ENCODE peak calls at places on chromosome 19, in eight cellular contexts. One of them, this sample, is unnamed.

GRCh38 chr19:5403968-5404640 is 51.1 kb upstream of the ZNRF4 start:
- DNase-seq in activated CD4-positive, alpha-beta T cell treated with anti-CD3 and anti-CD28 coated beads, Interleukin-2, amount 10 ng/mL, durations not matched to agents 24 days and 14 days: peak; percentile 91
- DNase-seq in cardiac fibroblast: peak; percentile 89
- DNase-seq in stimulated activated CD8-positive, alpha-beta memory T cell treated with anti-CD3 and anti-CD28 coated beads, Interleukin-2, amount 100 ng/mL, for 1 hour: peak; percentile 19
- DNase-seq in NT2/D1: peak; percentile 93
- DNase-seq in activated naive CD4-positive, alpha-beta T cell treated with anti-CD3 and anti-CD28 coated beads for 36 hours: peak; percentile 84
- DNase-seq in small intestine: peak; percentile 53
- DNase-seq in BJ: peak; percentile 18
- DNase-seq in this sample: peak; percentile 13

GRCh38 chr19:4043410-4043809 is 23.3 kb downstream of the ZBTB7A start:
- DNase-seq in activated CD4-positive, alpha-beta T cell treated with anti-CD3 and anti-CD28 coated beads, Interleukin-2, amount 10 ng/mL, durations not matched to agents 24 days and 14 days: no peak
- DNase-seq in BJ: no peak
- DNase-seq in cardiac fibroblast: no peak
- DNase-seq in activated naive CD4-positive, alpha-beta T cell treated with anti-CD3 and anti-CD28 coated beads for 36 hours: no peak
- DNase-seq in NT2/D1: no peak
- DNase-seq in stimulated activated CD8-positive, alpha-beta memory T cell treated with anti-CD3 and anti-CD28 coated beads, Interleukin-2, amount 100 ng/mL, for 1 hour: no peak
- DNase-seq in small intestine: peak; percentile 64
- DNase-seq in this sample: no peak

GRCh38 chr19:23832717-23833327 is 74.1 kb upstream of the ZNF681 start:
- DNase-seq in BJ: no peak
- DNase-seq in activated naive CD4-positive, alpha-beta T cell treated with anti-CD3 and anti-CD28 coated beads for 36 hours: no peak
- DNase-seq in NT2/D1: no peak
- DNase-seq in cardiac fibroblast: no peak
- DNase-seq in activated CD4-positive, alpha-beta T cell treated with anti-CD3 and anti-CD28 coated beads, Interleukin-2, amount 10 ng/mL, durations not matched to agents 24 days and 14 days: no peak
- DNase-seq in small intestine: no peak
- DNase-seq in stimulated activated CD8-positive, alpha-beta memory T cell treated with anti-CD3 and anti-CD28 coated beads, Interleukin-2, amount 100 ng/mL, for 1 hour: no peak
- DNase-seq in this sample: no peak

GRCh38 chr19:20365146-20365545 is 198.1 kb downstream of the ZNF486 start:
- DNase-seq in BJ: no peak
- DNase-seq in small intestine: no peak
- DNase-seq in stimulated activated CD8-positive, alpha-beta memory T cell treated with anti-CD3 and anti-CD28 coated beads, Interleukin-2, amount 100 ng/mL, for 1 hour: no peak
- DNase-seq in activated CD4-positive, alpha-beta T cell treated with anti-CD3 and anti-CD28 coated beads, Interleukin-2, amount 10 ng/mL, durations not matched to agents 24 days and 14 days: no peak
- DNase-seq in activated naive CD4-positive, alpha-beta T cell treated with anti-CD3 and anti-CD28 coated beads for 36 hours: no peak
- DNase-seq in cardiac fibroblast: no peak
- DNase-seq in NT2/D1: no peak
- DNase-seq in this sample: no peak

GRCh38 chr19:2488942-2489731 is 13.2 kb downstream of the GADD45B start:
- DNase-seq in cardiac fibroblast: peak; percentile 74
- DNase-seq in activated naive CD4-positive, alpha-beta T cell treated with anti-CD3 and anti-CD28 coated beads for 36 hours: no peak
- DNase-seq in activated CD4-positive, alpha-beta T cell treated with anti-CD3 and anti-CD28 coated beads, Interleukin-2, amount 10 ng/mL, durations not matched to agents 24 days and 14 days: no peak
- DNase-seq in small intestine: peak; percentile 61
- DNase-seq in stimulated activated CD8-positive, alpha-beta memory T cell treated with anti-CD3 and anti-CD28 coated beads, Interleukin-2, amount 100 ng/mL, for 1 hour: no peak
- DNase-seq in NT2/D1: no peak
- DNase-seq in BJ: no peak
- DNase-seq in this sample: no peak

GRCh38 chr19:45423589-45424190 is at the start of gene ERCC1:
- DNase-seq in small intestine: peak; percentile 99
- DNase-seq in NT2/D1: peak; percentile 93
- DNase-seq in BJ: no peak
- DNase-seq in activated naive CD4-positive, alpha-beta T cell treated with anti-CD3 and anti-CD28 coated beads for 36 hours: peak; percentile 90
- DNase-seq in stimulated activated CD8-positive, alpha-beta memory T cell treated with anti-CD3 and anti-CD28 coated beads, Interleukin-2, amount 100 ng/mL, for 1 hour: no peak
- DNase-seq in cardiac fibroblast: peak; percentile 97
- DNase-seq in activated CD4-positive, alpha-beta T cell treated with anti-CD3 and anti-CD28 coated beads, Interleukin-2, amount 10 ng/mL, durations not matched to agents 24 days and 14 days: peak; percentile 96
- DNase-seq in this sample: peak; percentile 90

GRCh38 chr19:15218501-15218900 is 13.7 kb downstream of the EPHX3 start:
- DNase-seq in NT2/D1: no peak
- DNase-seq in cardiac fibroblast: no peak
- DNase-seq in stimulated activated CD8-positive, alpha-beta memory T cell treated with anti-CD3 and anti-CD28 coated beads, Interleukin-2, amount 100 ng/mL, for 1 hour: no peak
- DNase-seq in BJ: no peak
- DNase-seq in activated CD4-positive, alpha-beta T cell treated with anti-CD3 and anti-CD28 coated beads, Interleukin-2, amount 10 ng/mL, durations not matched to agents 24 days and 14 days: no peak
- DNase-seq in activated naive CD4-positive, alpha-beta T cell treated with anti-CD3 and anti-CD28 coated beads for 36 hours: no peak
- DNase-seq in small intestine: no peak
- DNase-seq in this sample: peak; percentile 12

GRCh38 chr19:39296906-39297305 is 699 bp downstream of the IFNL1 start:
- DNase-seq in NT2/D1: no peak
- DNase-seq in cardiac fibroblast: no peak
- DNase-seq in activated naive CD4-positive, alpha-beta T cell treated with anti-CD3 and anti-CD28 coated beads for 36 hours: no peak
- DNase-seq in stimulated activated CD8-positive, alpha-beta memory T cell treated with anti-CD3 and anti-CD28 coated beads, Interleukin-2, amount 100 ng/mL, for 1 hour: no peak
- DNase-seq in activated CD4-positive, alpha-beta T cell treated with anti-CD3 and anti-CD28 coated beads, Interleukin-2, amount 10 ng/mL, durations not matched to agents 24 days and 14 days: no peak
- DNase-seq in BJ: no peak
- DNase-seq in small intestine: no peak
- DNase-seq in this sample: no peak

GRCh38 chr19:55386515-55386947 is 799 bp downstream of the RPL28 start:
- DNase-seq in activated naive CD4-positive, alpha-beta T cell treated with anti-CD3 and anti-CD28 coated beads for 36 hours: peak; percentile 22
- DNase-seq in activated CD4-positive, alpha-beta T cell treated with anti-CD3 and anti-CD28 coated beads, Interleukin-2, amount 10 ng/mL, durations not matched to agents 24 days and 14 days: no peak
- DNase-seq in cardiac fibroblast: no peak
- DNase-seq in stimulated activated CD8-positive, alpha-beta memory T cell treated with anti-CD3 and anti-CD28 coated beads, Interleukin-2, amount 100 ng/mL, for 1 hour: no peak
- DNase-seq in BJ: no peak
- DNase-seq in small intestine: peak; percentile 16
- DNase-seq in NT2/D1: no peak
- DNase-seq in this sample: no peak

GRCh38 chr19:45901432-45901903 is 945 bp downstream of the MYPOP start:
- DNase-seq in small intestine: no peak
- DNase-seq in cardiac fibroblast: peak; percentile 56
- DNase-seq in activated naive CD4-positive, alpha-beta T cell treated with anti-CD3 and anti-CD28 coated beads for 36 hours: peak; percentile 57
- DNase-seq in BJ: no peak
- DNase-seq in stimulated activated CD8-positive, alpha-beta memory T cell treated with anti-CD3 and anti-CD28 coated beads, Interleukin-2, amount 100 ng/mL, for 1 hour: no peak
- DNase-seq in NT2/D1: no peak
- DNase-seq in activated CD4-positive, alpha-beta T cell treated with anti-CD3 and anti-CD28 coated beads, Interleukin-2, amount 10 ng/mL, durations not matched to agents 24 days and 14 days: peak; percentile 77
- DNase-seq in this sample: no peak

GRCh38 chr19:49145485-49146407 is 9.4 kb downstream of the HRC start:
- DNase-seq in activated naive CD4-positive, alpha-beta T cell treated with anti-CD3 and anti-CD28 coated beads for 36 hours: peak; percentile 86
- DNase-seq in small intestine: peak; percentile 70
- DNase-seq in NT2/D1: peak; percentile 84
- DNase-seq in activated CD4-positive, alpha-beta T cell treated with anti-CD3 and anti-CD28 coated beads, Interleukin-2, amount 10 ng/mL, durations not matched to agents 24 days and 14 days: peak; percentile 93
- DNase-seq in cardiac fibroblast: peak; percentile 86
- DNase-seq in BJ: no peak
- DNase-seq in stimulated activated CD8-positive, alpha-beta memory T cell treated with anti-CD3 and anti-CD28 coated beads, Interleukin-2, amount 100 ng/mL, for 1 hour: peak; percentile 56
- DNase-seq in this sample: no peak

This sample was measured in NCI-H2227 treated with DMSO at 0.1 percent for 48 hours.